ENCODE peak calls at places on chromosomes 6 and 20, in five cellular contexts. One of them, this sample, is unnamed.

GRCh38 chr6:35089935-35090505 is 51.1 kb downstream of the TCP11 start:
- DNase-seq in H9: peak
- DNase-seq in IMR-90: peak
- DNase-seq in neuronal stem cell: no peak
- DNase-seq in H1: no peak
- DNase-seq in this sample: no peak

GRCh38 chr20:22838001-22838400 is 197.1 kb upstream of the SSTR4 start:
- DNase-seq in H9: no peak
- DNase-seq in IMR-90: no peak
- DNase-seq in neuronal stem cell: no peak
- DNase-seq in H1: no peak
- DNase-seq in this sample: no peak

GRCh38 chr6:1474205-1474604 is 84.8 kb downstream of the FOXF2 start:
- DNase-seq in H9: no peak
- DNase-seq in IMR-90: no peak
- DNase-seq in neuronal stem cell: no peak
- DNase-seq in H1: no peak
- DNase-seq in this sample: no peak

GRCh38 chr6:89035252-89036106 is 45.1 kb upstream of the PNRC1 start:
- DNase-seq in H9: no peak
- DNase-seq in IMR-90: peak
- DNase-seq in neuronal stem cell: no peak
- DNase-seq in H1: no peak
- DNase-seq in this sample: no peak

GRCh38 chr6:54267798-54268197 is 40.4 kb upstream of the TINAG start:
- DNase-seq in H9: no peak
- DNase-seq in IMR-90: peak
- DNase-seq in neuronal stem cell: no peak
- DNase-seq in H1: no peak
- DNase-seq in this sample: peak

GRCh38 chr6:7554533-7555275 is 13.2 kb downstream of the DSP start:
- DNase-seq in H9: no peak
- DNase-seq in IMR-90: no peak
- DNase-seq in neuronal stem cell: no peak
- DNase-seq in H1: no peak
- DNase-seq in this sample: no peak

GRCh38 chr6:159615923-159616322 is 77.1 kb downstream of the SOD2 start:
- DNase-seq in H9: no peak
- DNase-seq in IMR-90: no peak
- DNase-seq in neuronal stem cell: no peak
- DNase-seq in H1: no peak
- DNase-seq in this sample: no peak

GRCh38 chr6:108484016-108484415 is 76.7 kb upstream of the FOXO3 start:
- DNase-seq in H9: no peak
- DNase-seq in IMR-90: no peak
- DNase-seq in neuronal stem cell: no peak
- DNase-seq in H1: no peak
- DNase-seq in this sample: no peak

GRCh38 chr6:35014786-35015185 is 125.7 kb downstream of the ANKS1A start:
- DNase-seq in H9: no peak
- DNase-seq in IMR-90: peak
- DNase-seq in neuronal stem cell: no peak
- DNase-seq in H1: no peak
- DNase-seq in this sample: peak

GRCh38 chr6:111550195-111550594 is 55.5 kb downstream of the TRAF3IP2 start:
- DNase-seq in H9: no peak
- DNase-seq in IMR-90: no peak
- DNase-seq in neuronal stem cell: no peak
- DNase-seq in H1: no peak
- DNase-seq in this sample: no peak

GRCh38 chr20:53949319-53949839 is 121.0 kb downstream of the BCAS1 start:
- DNase-seq in H9: no peak
- DNase-seq in IMR-90: peak
- DNase-seq in neuronal stem cell: no peak
- DNase-seq in H1: no peak
- DNase-seq in this sample: no peak

GRCh38 chr20:24934101-24934661 is 14.9 kb upstream of the CST7 start:
- DNase-seq in H9: no peak
- DNase-seq in IMR-90: no peak
- DNase-seq in neuronal stem cell: no peak
- DNase-seq in H1: no peak
- DNase-seq in this sample: no peak

GRCh38 chr6:44355640-44356039 is 13.2 kb downstream of the SPATS1 start:
- DNase-seq in H9: no peak
- DNase-seq in IMR-90: no peak
- DNase-seq in neuronal stem cell: no peak
- DNase-seq in H1: no peak
- DNase-seq in this sample: no peak

GRCh38 chr6:87436435-87436834 is 28.7 kb downstream of the CFAP206 start:
- DNase-seq in H9: peak
- DNase-seq in IMR-90: peak
- DNase-seq in neuronal stem cell: peak
- DNase-seq in H1: peak
- DNase-seq in this sample: peak

GRCh38 chr6:38307730-38308129 is 332.0 kb downstream of the BTBD9 start:
- DNase-seq in H9: no peak
- DNase-seq in IMR-90: no peak
- DNase-seq in neuronal stem cell: no peak
- DNase-seq in H1: no peak
- DNase-seq in this sample: peak

GRCh38 chr20:20083796-20084195 is 31.5 kb downstream of the CFAP61 start:
- DNase-seq in H9: no peak
- DNase-seq in IMR-90: peak
- DNase-seq in neuronal stem cell: peak
- DNase-seq in H1: no peak
- DNase-seq in this sample: peak

GRCh38 chr6:159540152-159540551 is 152.9 kb downstream of the SOD2 start:
- DNase-seq in H9: peak
- DNase-seq in IMR-90: no peak
- DNase-seq in neuronal stem cell: peak
- DNase-seq in H1: peak
- DNase-seq in this sample: peak

GRCh38 chr6:140602431-140602836 is 1228.0 kb upstream of the CITED2 start:
- DNase-seq in H9: no peak
- DNase-seq in IMR-90: no peak
- DNase-seq in neuronal stem cell: no peak
- DNase-seq in H1: no peak
- DNase-seq in this sample: no peak

GRCh38 chr6:158654960-158655485 is 5.2 kb downstream of the SYTL3 start:
- DNase-seq in H9: no peak
- DNase-seq in IMR-90: peak
- DNase-seq in neuronal stem cell: no peak
- DNase-seq in H1: no peak
- DNase-seq in this sample: no peak

GRCh38 chr6:50128420-50129005 is 78.8 kb upstream of the DEFB112 start:
- DNase-seq in H9: no peak
- DNase-seq in IMR-90: peak
- DNase-seq in neuronal stem cell: no peak
- DNase-seq in H1: no peak
- DNase-seq in this sample: peak

GRCh38 chr20:37920270-37920669 is 17.3 kb downstream of the VSTM2L start:
- DNase-seq in H9: no peak
- DNase-seq in IMR-90: no peak
- DNase-seq in neuronal stem cell: no peak
- DNase-seq in H1: no peak
- DNase-seq in this sample: no peak

GRCh38 chr6:89287351-89288028 is 27.6 kb downstream of the GABRR2 start:
- DNase-seq in H9: no peak
- DNase-seq in IMR-90: no peak
- DNase-seq in neuronal stem cell: no peak
- DNase-seq in H1: no peak
- DNase-seq in this sample: no peak

GRCh38 chr20:4592316-4593148 is 129.2 kb upstream of the PRND start:
- DNase-seq in H9: peak
- DNase-seq in IMR-90: no peak
- DNase-seq in neuronal stem cell: peak
- DNase-seq in H1: no peak
- DNase-seq in this sample: peak

GRCh38 chr20:9344080-9344920 is 170.1 kb upstream of the LAMP5 start:
- DNase-seq in H9: no peak
- DNase-seq in IMR-90: peak
- DNase-seq in neuronal stem cell: no peak
- DNase-seq in H1: no peak
- DNase-seq in this sample: no peak

GRCh38 chr6:30394139-30394538 is 49.2 kb downstream of the RPP21 start:
- DNase-seq in H9: no peak
- DNase-seq in IMR-90: no peak
- DNase-seq in neuronal stem cell: no peak
- DNase-seq in H1: no peak
- DNase-seq in this sample: no peak

GRCh38 chr20:23018432-23018831 is 16.7 kb upstream of the SSTR4 start:
- DNase-seq in H9: no peak
- DNase-seq in IMR-90: no peak
- DNase-seq in neuronal stem cell: no peak
- DNase-seq in H1: no peak
- DNase-seq in this sample: no peak

GRCh38 chr20:11890331-11891080 is 27.2 kb upstream of the BTBD3 start:
- DNase-seq in H9: peak
- DNase-seq in IMR-90: peak
- DNase-seq in neuronal stem cell: peak
- DNase-seq in H1: peak
- DNase-seq in this sample: peak

GRCh38 chr6:37210313-37210898 is 40.5 kb downstream of the PIM1 start:
- DNase-seq in H9: peak
- DNase-seq in IMR-90: peak
- DNase-seq in neuronal stem cell: peak
- DNase-seq in H1: peak
- DNase-seq in this sample: peak

GRCh38 chr6:8085053-8085511 is 17.3 kb downstream of the EEF1E1 start:
- DNase-seq in H9: no peak
- DNase-seq in IMR-90: peak
- DNase-seq in neuronal stem cell: no peak
- DNase-seq in H1: no peak
- DNase-seq in this sample: peak

GRCh38 chr6:167285077-167285770 is 5.9 kb upstream of the UNC93A start:
- DNase-seq in H9: no peak
- DNase-seq in IMR-90: no peak
- DNase-seq in neuronal stem cell: no peak
- DNase-seq in H1: no peak
- DNase-seq in this sample: no peak
- H2BK120ac ChIP-seq in H9: no peak
- H2BK120ac ChIP-seq in IMR-90: no peak
- H2BK120ac ChIP-seq in neuronal stem cell: peak
- H2BK120ac ChIP-seq in H1: no peak
- H2BK120ac ChIP-seq in this sample: no peak

GRCh38 chr6:160973856-160974255 is 17.7 kb upstream of the MAP3K4 start:
- DNase-seq in H9: no peak
- DNase-seq in IMR-90: peak
- DNase-seq in neuronal stem cell: no peak
- DNase-seq in H1: no peak
- DNase-seq in this sample: peak

GRCh38 chr6:160975111-160975510 is 16.5 kb upstream of the MAP3K4 start:
- DNase-seq in H9: no peak
- DNase-seq in IMR-90: no peak
- DNase-seq in neuronal stem cell: no peak
- DNase-seq in H1: no peak
- DNase-seq in this sample: no peak

GRCh38 chr6:160974304-160974771 is 17.2 kb upstream of the MAP3K4 start:
- DNase-seq in H9: no peak
- DNase-seq in IMR-90: peak
- DNase-seq in neuronal stem cell: no peak
- DNase-seq in H1: no peak
- DNase-seq in this sample: peak

GRCh38 chr6:160979063-160979708 is 12.4 kb upstream of the MAP3K4 start:
- DNase-seq in H9: no peak
- DNase-seq in IMR-90: peak
- DNase-seq in neuronal stem cell: no peak
- DNase-seq in H1: no peak
- DNase-seq in this sample: no peak

DNA sequence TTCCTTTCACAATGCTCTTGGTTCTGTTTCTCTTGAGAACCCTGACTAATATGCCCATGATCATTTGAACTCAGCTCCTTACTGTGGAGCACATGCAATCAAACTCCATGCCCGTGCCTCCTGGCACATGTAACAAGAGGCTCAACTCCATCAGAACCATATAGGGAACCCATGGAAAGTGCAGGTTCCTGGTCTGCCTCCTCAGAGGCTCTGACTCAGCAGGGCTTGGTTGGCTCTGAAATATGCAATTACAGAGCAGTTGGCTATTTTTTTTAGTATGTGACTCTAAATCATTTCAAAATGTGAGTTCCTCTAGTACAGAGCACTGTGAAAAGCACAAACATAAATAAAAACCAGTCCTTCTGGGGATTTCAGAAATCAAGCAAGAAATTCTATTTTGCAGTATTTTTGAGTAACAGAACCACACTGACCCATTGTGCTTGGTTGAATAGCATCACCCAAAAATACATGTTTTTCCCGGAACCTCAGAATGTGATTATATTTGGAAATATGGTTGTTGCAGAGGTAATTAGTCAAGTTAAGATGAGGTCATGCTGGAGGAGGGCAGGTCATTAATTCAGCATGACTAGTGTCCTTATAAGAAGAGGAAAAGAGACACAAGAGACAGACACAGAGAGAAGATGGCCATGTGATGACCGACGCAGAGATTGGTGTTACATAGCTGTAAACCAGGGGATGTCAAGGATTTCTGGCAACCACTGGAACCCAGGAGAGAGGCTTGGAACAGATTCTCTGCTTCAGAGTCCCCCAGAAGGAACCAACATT is 13.2 kb upstream of the MAP3K4 start:
- DNase-seq in H9: no peak
- DNase-seq in IMR-90: peak
- DNase-seq in neuronal stem cell: no peak
- DNase-seq in H1: no peak
- DNase-seq in this sample: no peak
- H2BK15ac ChIP-seq in H9: no peak
- H2BK15ac ChIP-seq in IMR-90: no peak
- H2BK15ac ChIP-seq in neuronal stem cell: no peak
- H2BK15ac ChIP-seq in H1: no peak
- H2BK15ac ChIP-seq in this sample: no peak

GRCh38 chr6:138571174-138571573 is 71.9 kb upstream of the NHSL1 start:
- DNase-seq in H9: no peak
- DNase-seq in IMR-90: peak
- DNase-seq in neuronal stem cell: no peak
- DNase-seq in H1: no peak
- DNase-seq in this sample: no peak

GRCh38 chr6:138572885-138573284 is 73.6 kb upstream of the NHSL1 start:
- DNase-seq in H9: no peak
- DNase-seq in IMR-90: no peak
- DNase-seq in neuronal stem cell: no peak
- DNase-seq in H1: no peak
- DNase-seq in this sample: peak

GRCh38 chr6:138571585-138572199 is 72.4 kb upstream of the NHSL1 start:
- DNase-seq in H9: no peak
- DNase-seq in IMR-90: peak
- DNase-seq in neuronal stem cell: no peak
- DNase-seq in H1: no peak
- DNase-seq in this sample: no peak

GRCh38 chr6:138570716-138571020 is 71.4 kb upstream of the NHSL1 start:
- DNase-seq in H9: no peak
- DNase-seq in IMR-90: peak
- DNase-seq in neuronal stem cell: peak
- DNase-seq in H1: no peak
- DNase-seq in this sample: no peak

GRCh38 chr6:138572200-138572875 is 73.0 kb upstream of the NHSL1 start:
- DNase-seq in H9: peak
- DNase-seq in IMR-90: peak
- DNase-seq in neuronal stem cell: peak
- DNase-seq in H1: no peak
- DNase-seq in this sample: peak
- H2BK120ac ChIP-seq in H9: no peak
- H2BK120ac ChIP-seq in IMR-90: peak
- H2BK120ac ChIP-seq in neuronal stem cell: no peak
- H2BK120ac ChIP-seq in H1: no peak
- H2BK120ac ChIP-seq in this sample: no peak

GRCh38 chr20:50331469-50332251 is 141.0 kb downstream of the CEBPB start:
- DNase-seq in H9: no peak
- DNase-seq in IMR-90: no peak
- DNase-seq in neuronal stem cell: no peak
- DNase-seq in H1: no peak
- DNase-seq in this sample: no peak
- H2BK15ac ChIP-seq in H9: no peak
- H2BK15ac ChIP-seq in IMR-90: no peak
- H2BK15ac ChIP-seq in neuronal stem cell: peak
- H2BK15ac ChIP-seq in H1: no peak
- H2BK15ac ChIP-seq in this sample: no peak

This sample was measured in mesendoderm.